ENCODE peak calls at places on chromosomes 11 and 22, in four cellular contexts. A is AG08395, X is AG08396, P is iPS-NIHi11. C is an unnamed sample.

GRCh38 chr11:6813651-6814050 is 14.2 kb upstream of the OR6A2 start:
- DNase-seq in X (no peak), A (no peak), P (no peak), C (no peak)

GRCh38 chr11:66967670-66968425 is 7.3 kb upstream of the C11orf86 start:
- DNase-seq in A (peak), X (peak), P (no peak), C (no peak)

GRCh38 chr11:17734418-17734911 is at the start of gene KCNC1:
- DNase-seq in X (peak), P (peak), A (peak), C (no peak)

GRCh38 chr11:13332124-13332523 is 54.5 kb downstream of the BMAL1 start:
- DNase-seq in A (no peak), X (no peak), P (no peak), C (no peak)

GRCh38 chr11:100562102-100562501 is 125.0 kb upstream of the ARHGAP42 start:
- DNase-seq in A (peak), X (peak), P (no peak), C (no peak)

GRCh38 chr11:22957890-22958289 is 97.6 kb upstream of the CCDC179 start:
- DNase-seq in P (no peak), A (no peak), X (no peak), C (no peak)

GRCh38 chr22:45648320-45649070 is 23.1 kb upstream of the ATXN10 start:
- DNase-seq in P (no peak), A (no peak), X (no peak), C (no peak)

GRCh38 chr11:87878373-87878779 is 296.9 kb downstream of the RAB38 start:
- DNase-seq in A (peak), X (peak), P (peak), C (no peak)

GRCh38 chr22:38513063-38513462 is 7.0 kb upstream of the DDX17 start:
- DNase-seq in X (no peak), P (peak), A (no peak), C (peak)

GRCh38 chr11:82233211-82233610 is 500.5 kb downstream of the FAM181B start:
- DNase-seq in P (no peak), A (no peak), X (no peak), C (no peak)

GRCh38 chr11:32870676-32871075 is 21.9 kb upstream of the QSER1 start:
- DNase-seq in P (peak), X (no peak), A (no peak), C (peak)

GRCh38 chr22:40651057-40651456 is 14.5 kb upstream of the MRTFA start:
- DNase-seq in X (no peak), P (no peak), A (no peak), C (no peak)

GRCh38 chr11:15711311-15711710 is 596.6 kb downstream of the INSC start:
- DNase-seq in A (no peak), X (no peak), P (peak), C (no peak)

GRCh38 chr11:132453411-132453810 is 1078.9 kb downstream of the OPCML start:
- DNase-seq in X (no peak), P (no peak), A (no peak), C (no peak)

GRCh38 chr11:65576867-65577755 is 1.3 kb downstream of the EHBP1L1 start:
- DNase-seq in X (peak), P (no peak), A (peak), C (peak)

GRCh38 chr11:13713982-13714381 is 45.5 kb downstream of the FAR1 start:
- DNase-seq in X (no peak), A (no peak), P (no peak), C (no peak)

GRCh38 chr11:103294516-103294915 is 185.3 kb downstream of the DYNC2H1 start:
- DNase-seq in X (no peak), A (no peak), P (no peak), C (no peak)

GRCh38 chr11:125561924-125562323 is 7.4 kb upstream of the EI24 start:
- DNase-seq in X (no peak), P (no peak), A (no peak), C (no peak)

GRCh38 chr11:11296434-11296833 is 56.6 kb downstream of the CSNK2A3 start:
- DNase-seq in A (no peak), X (no peak), P (no peak), C (no peak)

GRCh38 chr22:36727110-36727509 is 23.6 kb upstream of the CACNG2 start:
- DNase-seq in X (no peak), A (no peak), P (no peak), C (no peak)

GRCh38 chr22:46864314-46865051 is 102.0 kb downstream of the TBC1D22A start:
- DNase-seq in A (no peak), X (no peak), P (no peak), C (no peak)

GRCh38 chr22:27591060-27591459 is 210.5 kb downstream of the MN1 start:
- DNase-seq in X (no peak), A (no peak), P (no peak), C (no peak)

GRCh38 chr22:49548356-49549202 is 279.1 kb downstream of the BRD1 start:
- DNase-seq in P (peak), A (no peak), X (no peak), C (no peak)

GRCh38 chr11:108364159-108364558 is 103.2 kb downstream of the C11orf65 start:
- DNase-seq in A (no peak), X (peak), P (no peak), C (no peak)

GRCh38 chr22:43550024-43550620 is 138.3 kb downstream of the MPPED1 start:
- DNase-seq in A (no peak), P (no peak), X (no peak), C (no peak)

GRCh38 chr22:37464181-37464580 is 22.0 kb downstream of the MFNG start:
- DNase-seq in X (no peak), A (no peak), P (no peak), C (no peak)

GRCh38 chr22:43820671-43821305 is 8.7 kb upstream of the EFCAB6 start:
- DNase-seq in P (no peak), A (no peak), X (no peak), C (no peak)

GRCh38 chr11:494761-495536 is 12.1 kb downstream of the RNH1 start:
- DNase-seq in A (no peak), X (no peak), P (peak), C (no peak)

GRCh38 chr11:2461253-2462091 is 16.7 kb downstream of the KCNQ1 start:
- DNase-seq in A (no peak), P (peak), X (no peak), C (no peak)

GRCh38 chr11:116366980-116367640 is 405.7 kb downstream of the BUD13 start:
- DNase-seq in X (no peak), P (peak), A (no peak), C (no peak)

GRCh38 chr11:129313588-129314288 is 61.9 kb upstream of the BARX2 start:
- DNase-seq in A (peak), X (no peak), P (peak), C (no peak)

GRCh38 chr11:102422817-102423725 is 29.5 kb downstream of the TMEM123 start:
- DNase-seq in P (no peak), X (no peak), A (no peak), C (no peak)

GRCh38 chr11:40291304-40292100 is 1168.0 kb downstream of the LRRC4C start:
- DNase-seq in P (no peak), X (no peak), A (no peak), C (no peak)

C was measured in activated T-cell treated with anti-CD3 and anti-CD28 coated beads, Interleukin-2, amount 50 U/mL, for 48 hours.